ENCODE peak calls at places on chromosomes 3 and 15, in four cellular contexts. One of them, this sample, is unnamed.

GRCh38 chr3:182258538-182259177 is 534.6 kb upstream of the ATP11B start:
- DNase-seq in Panc1: peak; percentile 28
- DNase-seq in esophagus squamous epithelium: no peak
- DNase-seq in uterus: no peak
- DNase-seq in this sample: no peak

GRCh38 chr3:10817506-10817905 is 1.5 kb downstream of the SLC6A11 start:
- DNase-seq in esophagus squamous epithelium: no peak
- DNase-seq in uterus: no peak
- DNase-seq in Panc1: no peak
- DNase-seq in this sample: no peak

GRCh38 chr3:183725387-183725786 is 27.8 kb downstream of the YEATS2 start:
- DNase-seq in esophagus squamous epithelium: no peak
- DNase-seq in uterus: no peak
- DNase-seq in Panc1: no peak
- DNase-seq in this sample: no peak

GRCh38 chr3:88019024-88019423 is 39.8 kb downstream of the CGGBP1 start:
- DNase-seq in esophagus squamous epithelium: no peak
- DNase-seq in Panc1: no peak
- DNase-seq in uterus: no peak
- DNase-seq in this sample: no peak

GRCh38 chr3:99669879-99670555 is 31.6 kb downstream of the COL8A1 start:
- DNase-seq in uterus: no peak
- DNase-seq in esophagus squamous epithelium: no peak
- DNase-seq in Panc1: no peak
- DNase-seq in this sample: no peak

GRCh38 chr15:32152574-32152973 is 122.3 kb downstream of the CHRNA7 start:
- DNase-seq in Panc1: no peak
- DNase-seq in esophagus squamous epithelium: no peak
- DNase-seq in uterus: no peak
- DNase-seq in this sample: no peak

GRCh38 chr15:85614059-85614458 is 180.7 kb downstream of the KLHL25 start:
- DNase-seq in esophagus squamous epithelium: no peak
- DNase-seq in Panc1: no peak
- DNase-seq in uterus: no peak
- DNase-seq in this sample: no peak

GRCh38 chr3:169846458-169847193 is 23.1 kb downstream of the LRRC31 start:
- DNase-seq in Panc1: no peak
- DNase-seq in uterus: no peak
- DNase-seq in esophagus squamous epithelium: no peak
- DNase-seq in this sample: no peak

DNA sequence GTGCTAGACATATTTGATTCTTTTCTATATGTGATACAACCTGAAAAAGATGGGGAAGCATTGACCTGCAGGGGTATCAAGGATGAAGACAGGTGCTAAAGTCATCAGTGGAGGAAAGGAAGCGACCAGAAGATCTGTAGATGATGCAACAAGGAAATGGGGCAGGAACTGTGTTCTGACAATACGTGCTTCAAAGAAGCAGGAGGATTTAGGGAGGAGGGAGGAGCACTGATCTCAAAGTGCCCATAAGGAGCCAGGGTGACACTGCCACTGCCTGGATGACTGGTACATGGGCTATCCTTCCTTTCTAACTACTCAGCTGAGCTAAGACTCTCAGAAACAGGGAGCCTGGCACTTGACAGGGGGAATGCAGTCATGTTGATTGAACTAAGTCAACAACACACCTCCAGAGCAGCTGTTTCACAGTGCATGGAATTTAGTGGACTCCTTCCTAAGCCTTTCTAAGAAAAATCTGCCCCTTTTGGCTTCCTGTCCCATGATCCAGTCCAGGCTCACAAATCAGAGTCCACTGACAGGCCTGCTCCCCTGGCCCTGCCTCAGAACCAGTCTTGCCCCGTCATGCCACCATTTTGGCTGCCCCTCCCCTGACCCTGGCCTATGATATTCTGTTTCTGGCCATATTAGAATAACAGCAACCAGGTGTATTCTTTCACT is 12.0 kb downstream of the LYSMD4 start:
- DNase-seq in esophagus squamous epithelium: no peak
- DNase-seq in uterus: no peak
- DNase-seq in Panc1: no peak
- DNase-seq in this sample: peak; percentile 61
- H3K27ac ChIP-seq in esophagus squamous epithelium: peak overlapping the region; percentile 59
- H3K27ac ChIP-seq in uterus: no peak overlapping the region
- H3K27ac ChIP-seq in Panc1: no peak overlapping the region
- H3K27ac ChIP-seq in this sample: peak overlapping the region; percentile 20

GRCh38 chr15:40295297-40295696 is 12.4 kb upstream of the ANKRD63 start:
- DNase-seq in esophagus squamous epithelium: no peak
- DNase-seq in uterus: no peak
- DNase-seq in Panc1: no peak
- DNase-seq in this sample: no peak
- H3K27ac ChIP-seq in esophagus squamous epithelium: no peak overlapping the region
- H3K27ac ChIP-seq in uterus: no peak overlapping the region
- H3K27ac ChIP-seq in Panc1: no peak overlapping the region
- H3K27ac ChIP-seq in this sample: no peak overlapping the region

GRCh38 chr15:28082891-28083688 is 16.0 kb downstream of the OCA2 start:
- DNase-seq in esophagus squamous epithelium: no peak
- DNase-seq in uterus: no peak
- DNase-seq in Panc1: no peak
- DNase-seq in this sample: no peak
- H3K27ac ChIP-seq in esophagus squamous epithelium: no peak overlapping the region
- H3K27ac ChIP-seq in uterus: no peak overlapping the region
- H3K27ac ChIP-seq in Panc1: no peak overlapping the region
- H3K27ac ChIP-seq in this sample: no peak overlapping the region

GRCh38 chr15:89196994-89197393 is 24.4 kb downstream of the RLBP1 start:
- DNase-seq in uterus: no peak
- DNase-seq in Panc1: no peak
- DNase-seq in esophagus squamous epithelium: no peak
- DNase-seq in this sample: no peak
- H3K27ac ChIP-seq in uterus: no peak overlapping the region
- H3K27ac ChIP-seq in Panc1: no peak overlapping the region
- H3K27ac ChIP-seq in esophagus squamous epithelium: peak overlapping the region; percentile 80
- H3K27ac ChIP-seq in this sample: no peak overlapping the region

DNA sequence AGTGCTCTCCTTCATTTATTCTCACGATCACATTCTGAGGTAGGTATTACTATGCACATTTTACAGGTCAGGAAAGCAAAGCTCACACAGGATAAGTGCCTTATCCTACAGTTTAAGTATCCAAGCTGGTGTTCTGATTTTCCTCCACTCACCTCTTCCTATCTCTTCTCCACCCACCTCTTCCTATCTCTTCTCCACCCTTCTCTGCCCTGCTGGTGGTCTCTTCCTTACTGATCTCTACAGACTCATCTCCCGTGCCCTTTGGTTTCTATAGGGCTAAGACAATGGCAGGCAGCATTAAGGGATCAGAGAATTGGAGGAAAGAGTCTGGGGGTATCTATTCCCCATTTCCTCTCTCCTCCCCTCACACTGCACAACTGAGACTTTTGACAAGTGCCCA is 319.1 kb downstream of the FHIT start:
- DNase-seq in uterus: no peak
- DNase-seq in esophagus squamous epithelium: no peak
- DNase-seq in Panc1: no peak
- DNase-seq in this sample: no peak
- H3K27ac ChIP-seq in uterus: no peak overlapping the region
- H3K27ac ChIP-seq in esophagus squamous epithelium: no peak overlapping the region
- H3K27ac ChIP-seq in Panc1: no peak overlapping the region
- H3K27ac ChIP-seq in this sample: no peak overlapping the region

GRCh38 chr3:111862974-111863373 is 3.9 kb downstream of the PHLDB2 start:
- DNase-seq in esophagus squamous epithelium: no peak
- DNase-seq in Panc1: no peak
- DNase-seq in uterus: no peak
- DNase-seq in this sample: no peak

GRCh38 chr3:111862415-111862814 is 3.4 kb downstream of the PHLDB2 start:
- DNase-seq in esophagus squamous epithelium: no peak
- DNase-seq in uterus: no peak
- DNase-seq in Panc1: no peak
- DNase-seq in this sample: no peak

GRCh38 chr3:111859974-111860859 is 1.2 kb downstream of the PHLDB2 start:
- DNase-seq in uterus: peak; percentile 76
- DNase-seq in esophagus squamous epithelium: peak; percentile 22
- DNase-seq in Panc1: peak; percentile 27
- DNase-seq in this sample: peak; percentile 55

GRCh38 chr3:111859061-111859973 is at the start of gene PHLDB2:
- DNase-seq in esophagus squamous epithelium: no peak
- DNase-seq in uterus: peak; percentile 79
- DNase-seq in Panc1: no peak
- DNase-seq in this sample: peak; percentile 39

GRCh38 chr3:111861396-111861795 is 2.3 kb downstream of the PHLDB2 start:
- DNase-seq in esophagus squamous epithelium: no peak
- DNase-seq in uterus: no peak
- DNase-seq in Panc1: no peak
- DNase-seq in this sample: no peak
- H3K27ac ChIP-seq in esophagus squamous epithelium: peak overlapping the region; percentile 95
- H3K27ac ChIP-seq in uterus: peak overlapping the region; percentile 96
- H3K27ac ChIP-seq in Panc1: no peak overlapping the region
- H3K27ac ChIP-seq in this sample: peak overlapping the region; percentile 86

GRCh38 chr3:139173372-139174108 is 128.8 kb upstream of the PRR23C start:
- DNase-seq in esophagus squamous epithelium: no peak
- DNase-seq in uterus: no peak
- DNase-seq in Panc1: peak; percentile 8
- DNase-seq in this sample: no peak
- H3K27ac ChIP-seq in esophagus squamous epithelium: peak overlapping the region; percentile 57
- H3K27ac ChIP-seq in uterus: no peak overlapping the region
- H3K27ac ChIP-seq in Panc1: peak overlapping the region; percentile 64
- H3K27ac ChIP-seq in this sample: no peak overlapping the region

DNA sequence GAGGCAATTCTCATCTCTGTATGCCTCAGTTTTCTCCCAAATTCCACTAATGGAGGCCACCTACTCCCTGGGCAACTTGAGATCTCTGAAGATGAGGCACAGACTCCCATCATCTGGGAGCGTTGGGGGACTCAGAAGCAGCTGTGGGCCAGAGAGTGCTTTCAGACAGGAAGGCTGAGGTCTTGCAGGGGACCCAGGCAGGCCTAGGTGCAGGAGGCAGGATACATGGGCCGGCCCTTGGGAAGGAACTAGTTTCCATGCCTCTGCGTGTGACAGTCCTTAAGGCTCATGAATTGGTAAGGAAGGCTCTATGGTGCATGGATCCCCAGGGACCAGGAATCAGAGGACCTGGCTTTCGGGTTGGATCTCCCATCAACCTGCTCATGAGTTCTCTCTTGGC is 14.5 kb downstream of the BMF start:
- DNase-seq in uterus: no peak
- DNase-seq in Panc1: no peak
- DNase-seq in esophagus squamous epithelium: no peak
- DNase-seq in this sample: no peak
- H3K27ac ChIP-seq in uterus: peak overlapping the region; percentile 95
- H3K27ac ChIP-seq in Panc1: no peak overlapping the region
- H3K27ac ChIP-seq in esophagus squamous epithelium: no peak overlapping the region
- H3K27ac ChIP-seq in this sample: peak overlapping the region; percentile 77

GRCh38 chr3:72974956-72975355 is 21.7 kb upstream of the PPP4R2 start:
- DNase-seq in uterus: no peak
- DNase-seq in esophagus squamous epithelium: no peak
- DNase-seq in Panc1: no peak
- DNase-seq in this sample: no peak

GRCh38 chr3:72977463-72977862 is 19.1 kb upstream of the PPP4R2 start:
- DNase-seq in esophagus squamous epithelium: no peak
- DNase-seq in Panc1: no peak
- DNase-seq in uterus: no peak
- DNase-seq in this sample: no peak

GRCh38 chr3:72973786-72974185 is 22.8 kb upstream of the PPP4R2 start:
- DNase-seq in esophagus squamous epithelium: no peak
- DNase-seq in uterus: no peak
- DNase-seq in Panc1: no peak
- DNase-seq in this sample: no peak

GRCh38 chr3:72976182-72976825 is 20.3 kb upstream of the PPP4R2 start:
- DNase-seq in Panc1: no peak
- DNase-seq in uterus: no peak
- DNase-seq in esophagus squamous epithelium: no peak
- DNase-seq in this sample: no peak

DNA sequence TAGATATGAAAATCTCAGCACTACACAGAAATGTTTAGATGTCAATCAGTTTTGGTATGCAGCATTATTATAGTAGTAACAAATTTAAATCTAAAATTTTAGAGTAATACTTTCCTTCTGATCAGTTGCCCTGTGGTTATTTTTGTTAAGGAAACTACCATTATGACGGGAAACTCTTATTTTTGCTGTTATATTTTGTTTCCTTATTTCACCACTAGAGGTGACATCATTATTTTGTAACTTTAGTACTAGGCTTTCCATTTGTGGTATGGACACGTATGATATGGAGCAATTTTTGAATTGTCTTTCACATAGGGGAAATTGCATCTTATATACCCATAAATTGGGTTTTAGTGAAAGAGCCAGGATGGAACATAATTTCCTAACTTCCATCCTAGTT is 19.6 kb upstream of the PPP4R2 start:
- DNase-seq in esophagus squamous epithelium: no peak
- DNase-seq in uterus: no peak
- DNase-seq in Panc1: no peak
- DNase-seq in this sample: no peak
- H3K27ac ChIP-seq in esophagus squamous epithelium: no peak overlapping the region
- H3K27ac ChIP-seq in uterus: no peak overlapping the region
- H3K27ac ChIP-seq in Panc1: no peak overlapping the region
- H3K27ac ChIP-seq in this sample: no peak overlapping the region

DNA sequence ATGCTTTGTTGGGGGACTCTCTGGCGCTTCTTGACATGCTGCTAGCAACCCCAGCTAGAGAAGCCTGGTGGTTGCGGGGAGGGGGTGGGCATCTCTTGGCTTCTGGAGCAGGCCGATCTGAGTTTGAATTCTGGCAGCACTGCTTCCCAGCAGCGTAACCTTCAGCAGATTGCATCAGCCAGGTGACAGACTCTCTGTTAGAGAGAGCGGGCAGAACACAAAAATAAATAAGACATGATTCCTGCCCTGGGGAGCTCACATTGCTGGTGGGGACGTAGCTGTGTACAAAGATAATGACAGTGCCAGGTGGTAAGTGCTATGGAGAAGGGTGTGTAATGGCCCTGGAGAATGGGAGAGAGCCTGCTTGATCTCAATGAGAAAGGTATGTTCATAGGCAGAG is 87.4 kb downstream of the THSD4 start:
- DNase-seq in esophagus squamous epithelium: no peak
- DNase-seq in uterus: no peak
- DNase-seq in Panc1: no peak
- DNase-seq in this sample: no peak
- H3K27ac ChIP-seq in esophagus squamous epithelium: no peak overlapping the region
- H3K27ac ChIP-seq in uterus: no peak overlapping the region
- H3K27ac ChIP-seq in Panc1: peak overlapping the region; percentile 15
- H3K27ac ChIP-seq in this sample: no peak overlapping the region

This sample was measured in gastrocnemius medialis.